ENCODE peak calls at places on chromosomes 5 and 9, in four cellular contexts. G is HCT116, V is transverse colon, T is spleen. M is an unnamed sample.

GRCh38 chr5:81721049-81721448 is 29.8 kb downstream of the SSBP2 start:
- DNase-seq in G (no peak), V (no peak), T (no peak), M (no peak)

GRCh38 chr9:88198346-88198807 is 60.1 kb upstream of the SPATA31C2 start:
- DNase-seq in G (no peak), V (peak; percentile 20), T (no peak), M (no peak)

GRCh38 chr9:14993061-14993800 is 83.0 kb upstream of the FREM1 start:
- DNase-seq in G (no peak), V (peak; percentile 73), T (peak; percentile 82), M (peak; percentile 33)

GRCh38 chr9:121861501-121862180 is 210.2 kb downstream of the DAB2IP start:
- DNase-seq in G (peak; percentile 31), V (peak; percentile 44), T (no peak), M (no peak)

GRCh38 chr9:89042984-89043383 is 51.7 kb downstream of the S1PR3 start:
- DNase-seq in G (no peak), V (no peak), T (no peak), M (no peak)

GRCh38 chr5:133801955-133802751 is 166.3 kb downstream of the C5orf15 start:
- DNase-seq in G (no peak), V (no peak), T (no peak), M (peak; percentile 29)

GRCh38 chr5:6378128-6379023 is at the start of gene MED10:
- DNase-seq in G (peak; percentile 82), V (peak; percentile 96), T (peak; percentile 98), M (peak; percentile 91)

GRCh38 chr5:170591055-170591454 is 87.2 kb downstream of the KCNIP1 start:
- DNase-seq in G (no peak), V (no peak), T (no peak), M (no peak)

GRCh38 chr9:101716629-101717028 is 21.8 kb downstream of the GRIN3A start:
- DNase-seq in G (no peak), V (no peak), T (no peak), M (no peak)

GRCh38 chr5:1548702-1549523 is 25.2 kb upstream of the LPCAT1 start:
- DNase-seq in G (no peak), V (no peak), T (peak; percentile 59), M (no peak)

GRCh38 chr9:38263534-38263933 is 129.0 kb upstream of the ALDH1B1 start:
- DNase-seq in G (peak; percentile 7), V (no peak), T (no peak), M (no peak)

GRCh38 chr9:715743-716400 is 125.6 kb upstream of the DMRT1 start:
- DNase-seq in G (no peak), V (no peak), T (no peak), M (peak; percentile 32)

GRCh38 chr9:135533093-135533492 is 11.9 kb downstream of the LCN1 start:
- DNase-seq in G (no peak), V (no peak), T (no peak), M (no peak)

GRCh38 chr5:121500262-121500792 is 351.4 kb upstream of the FTMT start:
- DNase-seq in G (no peak), V (no peak), T (no peak), M (no peak)

DNA sequence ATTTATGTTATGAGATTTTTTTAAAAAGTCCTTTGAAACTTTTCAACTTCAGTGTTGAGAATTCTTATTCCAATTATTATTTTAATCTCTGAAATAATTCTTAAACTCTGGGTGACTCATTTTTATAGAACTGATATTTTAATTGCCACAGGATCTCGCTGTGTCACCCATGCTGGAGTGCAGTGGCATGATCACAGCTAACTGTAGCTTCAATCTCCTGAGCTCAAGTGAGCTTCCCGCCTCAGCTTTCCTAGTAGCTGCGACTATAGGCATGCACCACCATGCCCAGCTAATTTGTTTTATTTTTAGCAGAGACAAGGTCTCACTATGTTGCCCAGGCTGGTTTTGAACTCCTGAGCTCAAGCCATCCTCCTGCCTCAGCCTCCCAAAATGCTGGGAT is 41.0 kb downstream of the DIMT1 start:
- DNase-seq in G (no peak), V (no peak), T (no peak), M (no peak)
- H3K36me3 ChIP-seq in G (peaks cover 28% of the 10 kb centered on the region), V (peaks cover 37% of the 10 kb centered on the region), T (peaks cover 69% of the 10 kb centered on the region), M (peaks cover 5% of the 10 kb centered on the region)

GRCh38 chr5:126119894-126120442 is 303.2 kb upstream of the GRAMD2B start:
- DNase-seq in G (no peak), V (no peak), T (no peak), M (no peak)

GRCh38 chr5:126126574-126126973 is 296.6 kb upstream of the GRAMD2B start:
- DNase-seq in G (no peak), V (no peak), T (no peak), M (no peak)

GRCh38 chr5:126124706-126125345 is 298.4 kb upstream of the GRAMD2B start:
- DNase-seq in G (peak; percentile 7), V (no peak), T (no peak), M (no peak)

GRCh38 chr5:126120939-126121338 is 302.3 kb upstream of the GRAMD2B start:
- DNase-seq in G (no peak), V (no peak), T (no peak), M (no peak)

GRCh38 chr5:126122942-126123341 is 300.3 kb upstream of the GRAMD2B start:
- DNase-seq in G (no peak), V (no peak), T (no peak), M (no peak)
- TF ChIP-seq POLR2AphosphoS5 in G (no peak), V (no peak), T (no peak), M (no peak)

DNA sequence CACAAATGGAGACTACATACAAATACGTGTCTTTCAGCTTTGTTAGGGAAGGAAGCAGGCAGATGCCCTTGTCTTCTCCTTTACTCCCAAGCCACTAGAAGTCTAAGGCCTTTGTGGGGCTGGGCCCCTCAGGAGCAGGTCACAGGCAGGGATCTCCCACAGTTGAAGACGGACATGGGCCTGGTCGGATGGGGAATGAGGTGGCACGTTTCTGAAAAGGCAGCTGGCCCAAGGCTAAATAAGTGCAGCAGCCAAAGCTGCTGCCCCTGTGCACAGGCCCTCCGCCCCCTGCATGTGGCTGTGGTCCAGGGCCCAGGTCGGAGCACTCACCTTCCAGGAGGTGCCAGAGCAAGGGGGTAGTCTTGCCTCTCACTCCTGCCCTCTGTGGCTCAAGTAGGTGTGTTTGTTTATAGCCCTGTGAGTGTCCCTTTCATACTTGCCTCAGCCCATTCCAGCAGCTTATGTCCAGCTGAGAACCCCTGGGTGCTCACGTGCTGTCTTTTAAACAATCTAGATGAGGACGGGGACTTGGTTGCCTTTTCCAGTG is 1.8 kb downstream of the SQSTM1 start:
- DNase-seq in G (no peak), V (no peak), T (peak; percentile 76), M (no peak)
- H3K36me3 ChIP-seq in G (peaks cover 35% of the 10 kb centered on the region), V (peaks cover 25% of the 10 kb centered on the region), T (peaks cover 52% of the 10 kb centered on the region), M (peaks cover 33% of the 10 kb centered on the region)

DNA sequence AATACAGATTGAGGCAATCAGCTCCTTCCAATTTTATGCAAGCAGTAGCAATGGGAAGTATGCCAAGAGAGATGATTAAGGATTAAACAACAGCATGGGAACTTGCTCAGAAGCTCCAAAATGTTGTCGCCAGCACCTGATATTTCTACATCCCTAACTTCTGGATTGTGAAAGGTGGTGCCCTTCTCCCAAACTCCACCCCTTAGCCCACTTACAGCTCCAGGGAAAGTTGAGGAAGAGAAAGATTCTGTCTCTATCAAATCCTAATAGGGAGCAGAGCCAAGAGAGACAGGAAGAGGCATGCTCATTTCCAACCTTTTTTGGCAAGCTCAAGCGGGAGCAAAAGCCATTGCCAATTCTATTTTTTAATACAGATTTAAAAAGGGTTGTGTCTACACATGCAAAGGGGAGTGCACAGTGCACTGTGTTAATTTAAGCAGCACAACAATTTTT is 92.4 kb upstream of the NR3C1 start:
- DNase-seq in G (no peak), V (no peak), T (no peak), M (peak; percentile 27)
- TF ChIP-seq POLR2AphosphoS5 in G (no peak), V (no peak), T (no peak), M (peak; percentile 56)

GRCh38 chr9:70261131-70261870 is 2.5 kb downstream of the SMC5 start:
- DNase-seq in G (no peak), V (no peak), T (no peak), M (no peak)
- H3K36me3 ChIP-seq in G (peaks cover 37% of the 10 kb centered on the region), V (peaks cover 20% of the 10 kb centered on the region), T (peaks cover 21% of the 10 kb centered on the region), M (no peaks in the 10 kb centered on the region)